ENCODE peak calls at places on chromosomes 3 and 15, in five cellular contexts. F, P, T, N and C are unnamed samples.

GRCh38 chr3:14801668-14802067 is 17.1 kb upstream of the FGD5 start:
- DNase-seq in F (no peak), N (no peak), P (no peak), T (no peak), C (no peak)

GRCh38 chr15:65082303-65082958 is 5.9 kb downstream of the KBTBD13 start:
- DNase-seq in F (no peak), T (peak; percentile 62), N (no peak), P (peak; percentile 39), C (no peak)

GRCh38 chr3:139104062-139104461 is 59.4 kb upstream of the PRR23C start:
- DNase-seq in N (no peak), P (no peak), T (no peak), F (no peak), C (no peak)

GRCh38 chr3:36380171-36381031 is at the start of gene STAC:
- DNase-seq in N (no peak), P (peak; percentile 88), T (peak; percentile 67), F (no peak), C (peak; percentile 29)

GRCh38 chr3:7188551-7188950 is 327.6 kb downstream of the GRM7 start:
- DNase-seq in T (no peak), P (no peak), F (no peak), N (no peak), C (no peak)

GRCh38 chr3:189118896-189119295 is 52.9 kb upstream of the TPRG1 start:
- DNase-seq in N (no peak), P (no peak), T (no peak), F (no peak), C (no peak)

GRCh38 chr3:30581982-30582381 is 24.4 kb upstream of the TGFBR2 start:
- DNase-seq in P (no peak), N (no peak), F (peak; percentile 53), T (peak; percentile 7), C (no peak)

GRCh38 chr3:1262246-1262645 is 169.4 kb downstream of the CNTN6 start:
- DNase-seq in P (no peak), T (no peak), F (no peak), N (no peak), C (no peak)

GRCh38 chr3:25603703-25604102 is 61.0 kb downstream of the TOP2B start:
- DNase-seq in P (no peak), N (no peak), T (no peak), F (no peak), C (no peak)

GRCh38 chr15:95897651-95898050 is 432.8 kb upstream of the NR2F2 start:
- DNase-seq in N (no peak), T (no peak), F (no peak), P (no peak), C (no peak)

GRCh38 chr15:37678124-37678523 is 256.3 kb upstream of the TMCO5A start:
- DNase-seq in N (no peak), P (no peak), T (peak; percentile 29), F (no peak), C (no peak)

GRCh38 chr3:15405448-15406050 is 21.8 kb downstream of the METTL6 start:
- DNase-seq in F (peak; percentile 40), P (peak; percentile 51), T (peak; percentile 80), N (peak; percentile 48), C (peak; percentile 71)

GRCh38 chr15:74537736-74538135 is 3.3 kb upstream of the ARID3B start:
- DNase-seq in P (no peak), T (no peak), F (no peak), N (no peak), C (no peak)

GRCh38 chr15:25375557-25375956 is 63.3 kb downstream of the UBE3A start:
- DNase-seq in T (no peak), P (no peak), N (no peak), F (peak; percentile 45), C (no peak)

GRCh38 chr3:10757821-10758130 is 58.3 kb upstream of the SLC6A11 start:
- DNase-seq in F (no peak), P (no peak), T (no peak), N (no peak), C (no peak)
- H3K4me3 ChIP-seq in F (no peak overlapping the region), P (no peak overlapping the region), T (no peak overlapping the region), N (no peak overlapping the region), C (no peak overlapping the region)

DNA sequence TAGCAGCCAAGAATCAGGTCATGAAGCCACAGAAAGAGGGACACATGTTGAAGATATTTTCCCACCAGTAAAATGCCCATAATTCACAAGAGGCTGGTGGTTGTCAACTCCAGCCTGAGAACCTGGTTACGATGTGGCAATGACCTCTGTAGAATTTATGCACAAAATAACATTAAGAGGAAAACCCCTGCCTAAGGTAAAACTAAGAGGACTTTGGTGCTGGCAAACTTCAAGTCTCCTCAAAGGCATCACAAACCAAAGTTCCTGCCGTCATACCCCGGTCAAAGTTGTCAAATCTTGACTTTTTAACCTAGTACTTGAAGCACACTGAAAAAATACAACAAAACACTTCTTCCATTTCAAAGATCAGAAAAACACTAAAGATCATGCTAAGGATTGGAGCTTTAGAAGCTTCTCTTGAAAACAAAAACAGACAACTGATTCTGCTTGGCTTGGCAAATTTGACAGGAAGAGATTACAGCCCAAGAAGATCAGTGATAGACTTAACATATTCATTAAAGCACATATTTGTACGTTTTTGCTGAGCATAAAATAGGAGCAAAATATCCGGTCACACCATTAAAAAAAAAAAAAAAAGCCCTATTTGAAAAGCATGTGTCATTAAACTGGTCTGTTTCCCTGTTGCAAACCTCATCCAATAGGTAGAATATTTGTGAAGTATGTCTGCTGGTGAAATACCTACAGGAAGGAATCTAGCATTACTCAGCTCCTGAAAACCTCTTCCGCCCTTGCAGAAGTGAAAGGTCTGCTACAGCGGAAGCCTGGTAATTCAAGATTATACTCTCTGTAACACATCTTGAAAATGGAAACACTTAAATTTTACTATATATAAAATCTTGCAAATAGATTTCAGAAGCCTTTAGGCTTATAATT is 22.8 kb downstream of the EIF4E3 start:
- DNase-seq in F (no peak), N (no peak), P (no peak), T (no peak), C (no peak)
- H3K4me2 ChIP-seq in F (no peak overlapping the region), N (no peak overlapping the region), P (no peak overlapping the region), T (no peak overlapping the region), C (no peak overlapping the region)

DNA sequence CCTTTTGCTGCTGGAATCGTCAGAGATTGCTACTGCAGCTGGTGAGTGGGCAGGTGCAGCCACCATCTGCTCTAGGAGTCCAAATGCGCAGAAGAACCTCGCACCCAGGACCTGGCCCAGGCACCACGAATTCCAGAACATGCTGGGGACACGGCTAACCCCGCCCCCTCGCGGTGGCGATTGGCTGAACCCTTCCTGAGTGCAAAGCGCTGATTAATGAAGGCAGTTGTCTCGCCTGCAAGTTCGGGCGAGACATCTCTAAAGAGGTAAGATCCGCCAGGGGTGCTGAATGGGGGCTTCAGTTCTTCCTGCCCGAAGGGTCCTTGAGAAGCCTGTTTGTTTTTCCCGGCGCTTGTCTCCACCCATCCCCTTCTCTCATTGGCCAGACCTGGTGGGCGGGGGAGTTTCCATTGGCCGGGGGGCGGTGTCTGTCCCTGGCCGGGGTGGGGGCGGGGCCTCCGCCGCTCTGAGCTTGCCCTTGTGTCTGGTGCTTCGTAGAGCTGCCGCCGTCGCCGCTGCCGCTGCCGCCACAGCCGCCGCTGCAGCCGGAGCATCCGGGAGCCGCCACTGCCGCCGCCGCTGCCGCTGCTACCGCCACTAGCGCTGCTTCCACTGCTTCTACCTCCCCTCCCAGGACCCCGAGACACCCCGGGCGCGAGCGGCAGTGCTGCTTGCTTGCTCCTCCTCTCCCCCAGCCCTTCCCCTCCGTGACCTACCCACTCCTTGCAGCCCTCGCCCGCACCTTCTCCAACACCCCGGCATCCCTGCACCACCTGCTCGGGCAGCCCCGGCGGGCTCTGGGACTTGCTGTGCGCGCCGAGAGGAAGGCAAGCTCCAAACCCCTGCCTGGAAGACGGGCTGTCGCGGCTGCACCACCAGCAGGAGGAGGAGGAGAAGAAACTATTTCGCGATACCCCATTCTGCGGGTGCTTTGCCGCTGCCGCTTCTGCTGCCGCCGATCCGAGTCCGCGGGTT is at the start of gene CADM2:
- DNase-seq in F (peak; percentile 76), T (peak; percentile 99), P (peak; percentile 97), N (no peak), C (peak; percentile 87)
- TF ChIP-seq REST in F (no peak), T (no peak), P (no peak), N (no peak), C (no peak)

DNA sequence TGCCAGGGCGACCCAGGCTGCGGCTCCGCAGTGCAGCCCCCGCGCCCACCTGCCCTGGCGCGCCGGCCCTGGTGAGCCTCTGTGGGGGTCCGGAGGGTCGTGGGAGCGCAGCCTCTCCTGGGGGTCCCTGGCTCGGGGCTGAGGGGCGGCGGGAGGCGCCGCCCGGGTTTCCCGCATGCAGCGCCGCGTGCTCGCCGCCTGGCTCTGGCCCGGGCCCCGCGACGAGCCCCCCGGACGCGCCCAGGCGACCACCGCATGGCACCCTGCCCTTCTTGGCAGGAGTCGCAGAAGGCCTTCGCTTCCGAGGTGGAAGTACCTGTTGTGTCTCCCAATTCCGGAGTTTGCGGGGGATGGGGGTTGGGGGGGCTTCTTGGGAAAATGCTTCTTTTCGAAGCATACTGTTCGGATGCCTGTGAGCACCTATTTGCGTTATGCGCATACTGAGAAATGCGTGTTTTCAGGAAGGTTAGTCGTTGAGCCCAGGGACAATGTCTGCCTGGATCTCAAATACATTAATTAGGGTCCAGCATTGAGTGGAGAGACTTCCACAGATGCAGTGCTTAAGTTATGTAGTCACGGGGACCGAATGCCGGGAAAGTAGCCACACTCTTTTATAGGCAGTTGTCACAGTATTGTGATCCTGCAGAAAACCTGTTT is 1.3 kb downstream of the GABRA5 start:
- DNase-seq in P (no peak), N (no peak), F (no peak), T (peak; percentile 25), C (no peak)
- H3K4me3 ChIP-seq in P (no peak overlapping the region), N (no peak overlapping the region), F (no peak overlapping the region), T (peak overlapping the region; percentile 73), C (peak overlapping the region; percentile 71)

DNA sequence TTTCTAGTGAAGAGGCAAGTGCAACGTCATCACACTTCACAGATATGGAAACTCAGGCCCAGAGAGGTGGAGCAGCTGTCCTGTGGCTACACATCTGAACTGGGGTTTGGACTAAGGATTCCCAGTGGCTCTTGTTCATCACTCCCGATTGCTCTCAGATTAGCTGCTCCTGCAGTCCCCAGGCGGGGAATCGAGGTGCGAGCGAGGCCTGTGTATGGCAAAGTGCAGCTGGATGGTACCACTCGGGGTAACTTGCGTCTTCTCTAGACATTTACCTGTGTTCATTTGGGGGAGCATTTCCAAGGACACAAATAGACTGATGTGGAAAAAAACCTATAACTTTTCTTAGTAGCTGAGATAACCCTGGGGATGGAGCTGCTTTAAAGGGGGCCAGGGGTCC is 45.9 kb upstream of the TRPM1 start:
- DNase-seq in N (no peak), P (no peak), F (no peak), T (no peak), C (no peak)
- H3K4me2 ChIP-seq in N (no peak overlapping the region), P (no peak overlapping the region), F (no peak overlapping the region), T (peak overlapping the region; percentile 65), C (no peak overlapping the region)

GRCh38 chr3:110413807-110414748 is 657.5 kb upstream of the NECTIN3 start:
- DNase-seq in T (no peak), N (no peak), P (no peak), F (no peak), C (no peak)
- TF ChIP-seq REST in T (no peak), N (no peak), P (no peak), F (no peak), C (no peak)

DNA sequence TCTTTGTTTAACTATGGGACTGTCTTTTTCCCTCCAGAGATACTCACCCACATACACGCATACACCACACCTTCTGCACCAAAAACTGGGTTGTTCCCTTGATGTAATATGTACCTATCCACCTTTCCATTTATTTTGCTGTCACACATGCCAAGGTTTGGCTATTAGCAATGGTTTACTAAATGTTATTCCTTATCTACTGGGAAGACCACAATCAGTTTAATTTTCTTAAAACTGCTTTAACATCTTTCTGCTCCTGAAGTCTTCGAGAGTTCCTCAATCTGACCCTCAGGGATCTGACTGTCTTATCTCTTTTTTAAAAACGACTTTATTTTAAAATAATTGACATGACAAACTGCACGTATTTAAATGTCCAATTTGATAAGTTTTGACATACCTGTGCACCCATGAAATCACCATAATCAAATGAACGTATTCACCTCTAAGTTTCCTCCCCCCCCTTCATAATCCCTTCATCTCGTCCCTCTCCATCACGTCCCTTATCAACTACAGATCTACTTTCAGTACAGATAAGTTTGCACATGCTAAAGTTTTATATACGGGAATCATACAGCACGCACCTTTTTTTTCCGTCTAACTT is 805 bp upstream of the TRPM7 start:
- DNase-seq in N (no peak), P (no peak), T (no peak), F (no peak), C (no peak)
- H3K4me3 ChIP-seq in N (peak overlapping the region; percentile 96), P (peak overlapping the region; percentile 72), T (peak overlapping the region; percentile 98), F (peak overlapping the region; percentile 86), C (peak overlapping the region; percentile 71)